ENCODE peak calls at places on chromosomes 4 and X, in nine cellular contexts. V is astrocyte of the cerebellum, F is HCT116, J is astrocyte of the spinal cord, T is GM12864, B is neural progenitor cell, D is suprapubic skin, P is upper lobe of left lung, R is left lung. A is an unnamed sample.

GRCh38 chr4:109234596-109234995 is 67.9 kb downstream of the COL25A1 start:
- DNase-seq in V (no peak), F (no peak), J (no peak), T (no peak), B (no peak), D (no peak), P (no peak), R (no peak), A (no peak)

GRCh38 chr4:1713003-1713397 is 881 bp upstream of the SLBP start:
- DNase-seq in V (no peak), F (no peak), J (no peak), T (no peak), B (no peak), D (no peak), P (no peak), R (no peak), A (no peak)

GRCh38 chrX:19127649-19128168 is 5.4 kb upstream of the ADGRG2 start:
- DNase-seq in V (no peak), F (no peak), J (peak; percentile 3), T (no peak), B (no peak), D (no peak), P (no peak), R (no peak), A (no peak)

GRCh38 chr4:10694826-10695209 is 10.2 kb upstream of the CLNK start:
- DNase-seq in V (no peak), F (no peak), J (no peak), T (no peak), B (no peak), D (no peak), P (no peak), R (no peak), A (no peak)

GRCh38 chr4:150510176-150510875 is 71.6 kb upstream of the MAB21L2 start:
- DNase-seq in V (peak; percentile 38), F (peak; percentile 6), J (peak; percentile 80), T (no peak), B (peak; percentile 15), D (no peak), P (no peak), R (no peak), A (no peak)

GRCh38 chr4:75745192-75745591 is 20.8 kb downstream of the USO1 start:
- DNase-seq in V (no peak), F (no peak), J (peak; percentile 36), T (no peak), B (no peak), D (no peak), P (no peak), R (no peak), A (no peak)

GRCh38 chr4:170736710-170737109 is 647.0 kb upstream of the AADAT start:
- DNase-seq in V (peak; percentile 1), F (no peak), J (peak; percentile 7), T (no peak), B (no peak), D (no peak), P (no peak), R (no peak), A (no peak)

GRCh38 chrX:119784747-119785446 is 6.5 kb downstream of the RPL39 start:
- DNase-seq in V (no peak), F (no peak), J (no peak), T (no peak), B (peak; percentile 24), D (no peak), P (no peak), R (no peak), A (peak; percentile 34)

GRCh38 chrX:120575379-120576114 is 14.8 kb upstream of the CUL4B start:
- DNase-seq in V (no peak), F (no peak), J (no peak), T (no peak), B (no peak), D (no peak), P (no peak), R (no peak), A (no peak)

GRCh38 chr4:74378573-74378972 is 13.6 kb downstream of the EREG start:
- DNase-seq in V (no peak), F (no peak), J (no peak), T (no peak), B (no peak), D (no peak), P (no peak), R (no peak), A (no peak)

GRCh38 chr4:139589619-139590018 is 33.6 kb upstream of the SETD7 start:
- DNase-seq in V (no peak), F (no peak), J (no peak), T (no peak), B (no peak), D (no peak), P (no peak), R (no peak), A (no peak)

DNA sequence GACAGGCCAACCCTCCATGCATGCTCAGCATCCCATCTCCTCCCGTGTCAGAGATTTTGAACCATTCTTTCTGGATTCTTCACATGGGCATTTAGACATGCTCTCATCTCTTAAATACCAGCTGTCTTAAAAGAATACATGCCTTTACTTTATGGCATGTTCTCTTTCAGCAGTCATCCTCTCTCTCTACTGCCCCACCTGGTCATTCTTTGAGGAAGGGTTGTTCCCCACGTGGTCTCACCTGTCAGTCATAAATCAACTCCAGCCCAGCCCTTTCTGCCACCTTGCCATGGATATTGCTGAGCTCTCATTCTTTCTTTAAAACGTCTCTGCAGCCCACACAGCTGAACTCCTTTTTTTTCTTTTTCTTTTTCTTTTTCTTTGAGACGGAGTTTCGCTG is 111.3 kb downstream of the ARHGAP10 start:
- DNase-seq in V (no peak), F (peak; percentile 47), J (no peak), T (no peak), B (no peak), D (no peak), P (no peak), R (no peak), A (peak; percentile 37)
- TF ChIP-seq CTCF in V (no peak), F (peak; percentile 50), J (peak; percentile 3), T (peak; percentile 47), B (peak; percentile 28), D (no peak), P (no peak), R (no peak), A (peak; percentile 4)

GRCh38 chr4:153084249-153084648 is 120.0 kb upstream of the TRIM2 start:
- DNase-seq in V (no peak), F (no peak), J (no peak), T (no peak), B (no peak), D (no peak), P (no peak), R (no peak), A (no peak)

GRCh38 chr4:153082322-153083301 is 121.6 kb upstream of the TRIM2 start:
- DNase-seq in V (no peak), F (no peak), J (no peak), T (no peak), B (no peak), D (no peak), P (peak; percentile 30), R (no peak), A (no peak)

GRCh38 chr4:153087671-153088194 is 116.5 kb upstream of the TRIM2 start:
- DNase-seq in V (no peak), F (no peak), J (no peak), T (no peak), B (no peak), D (no peak), P (no peak), R (no peak), A (no peak)

GRCh38 chr4:153083447-153083921 is 120.8 kb upstream of the TRIM2 start:
- DNase-seq in V (peak; percentile 73), F (peak; percentile 69), J (peak; percentile 85), T (no peak), B (peak; percentile 90), D (no peak), P (no peak), R (no peak), A (peak; percentile 72)

GRCh38 chr4:153084939-153085630 is 119.2 kb upstream of the TRIM2 start:
- DNase-seq in V (peak; percentile 18), F (peak; percentile 44), J (peak; percentile 67), T (no peak), B (peak; percentile 77), D (peak; percentile 90), P (peak; percentile 79), R (peak; percentile 94), A (peak; percentile 65)
- TF ChIP-seq CTCF in V (peak; percentile 98), F (peak; percentile 97), J (peak; percentile 99), T (peak; percentile 97), B (peak; percentile 98), D (peak; percentile 93), P (peak; percentile 90), R (peak; percentile 95), A (peak; percentile 96)

GRCh38 chr4:18670034-18670433 is 648.5 kb upstream of the LCORL start:
- DNase-seq in V (no peak), F (no peak), J (no peak), T (no peak), B (no peak), D (no peak), P (no peak), R (no peak), A (no peak)
- TF ChIP-seq CTCF in V (no peak), F (no peak), J (no peak), T (no peak), B (no peak), D (no peak), P (no peak), R (no peak), A (no peak)

DNA sequence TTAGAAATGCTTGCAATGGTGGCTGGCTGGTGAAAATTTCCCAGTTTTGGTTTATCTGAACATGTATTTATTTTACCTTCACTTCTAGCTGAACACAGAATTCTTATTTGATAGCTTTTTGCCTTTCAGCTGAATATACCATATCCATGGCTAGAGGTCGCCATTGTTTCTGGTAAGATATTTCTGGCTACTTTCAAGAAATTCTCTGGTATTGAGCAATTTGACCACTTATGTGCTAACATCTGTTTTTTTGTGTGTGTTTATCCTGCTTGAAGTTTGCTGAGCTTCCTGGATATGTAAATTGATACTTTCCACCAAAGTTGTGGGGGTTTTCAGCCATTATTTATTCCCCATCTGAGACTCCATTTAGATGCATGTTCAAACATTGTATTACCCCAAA is 75.4 kb downstream of the FBXW7 start:
- DNase-seq in V (peak; percentile 49), F (no peak), J (peak; percentile 57), T (no peak), B (no peak), D (no peak), P (no peak), R (no peak), A (peak; percentile 34)
- TF ChIP-seq CTCF in V (no peak), F (no peak), J (peak; percentile 21), T (peak; percentile 15), B (no peak), D (no peak), P (no peak), R (peak; percentile 20), A (peak; percentile 38)

DNA sequence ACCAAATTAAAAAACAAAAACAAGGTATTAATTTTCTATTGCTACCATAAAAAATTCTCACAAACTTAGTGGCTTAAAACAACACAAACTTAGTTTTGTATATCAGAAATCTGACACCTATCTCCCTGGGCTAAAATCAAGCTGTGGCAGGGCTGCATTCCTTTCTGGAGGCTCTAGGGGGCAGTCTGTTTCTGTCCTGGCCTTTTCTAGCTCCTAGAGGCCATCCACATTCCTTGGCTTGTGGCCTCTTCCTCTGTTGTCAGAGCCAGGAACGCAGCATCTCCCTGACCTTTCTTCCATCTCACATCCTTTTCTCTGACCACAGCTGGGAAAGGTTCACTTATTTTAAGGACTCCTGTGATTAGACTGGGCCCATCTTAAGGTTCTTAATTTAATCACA is 38.9 kb upstream of the TLR2 start:
- DNase-seq in V (no peak), F (no peak), J (no peak), T (no peak), B (no peak), D (no peak), P (no peak), R (no peak), A (no peak)
- TF ChIP-seq CTCF in V (peak; percentile 30), F (peak; percentile 45), J (peak; percentile 36), T (peak; percentile 60), B (peak; percentile 31), D (no peak), P (no peak), R (no peak), A (peak; percentile 6)

A was measured in GM10248.